ENCODE peak calls at places on chromosomes 5 and 9, in seven cellular contexts. C is caudate nucleus, M is EL, F is anterior cingulate cortex, P is T-cell, E is esophagus squamous epithelium, K is kidney glomerular epithelial cell. Z is an unnamed sample.

GRCh38 chr9:109036744-109037680 is 23.7 kb upstream of the CTNNAL1 start:
- DNase-seq in C (no peak), M (peak; percentile 24), F (no peak), P (no peak), E (no peak), K (no peak), Z (no peak)

GRCh38 chr5:55899344-55899743 is 48.2 kb downstream of the IL31RA start:
- DNase-seq in C (no peak), M (peak; percentile 61), F (no peak), P (no peak), E (no peak), K (no peak), Z (no peak)

GRCh38 chr9:83219154-83219923 is 156.4 kb upstream of the RASEF start:
- DNase-seq in C (peak; percentile 9), M (peak; percentile 46), F (peak; percentile 49), P (no peak), E (no peak), K (peak; percentile 86), Z (peak; percentile 86)

GRCh38 chr9:38146844-38147243 is 77.8 kb upstream of the SHB start:
- DNase-seq in C (no peak), M (no peak), F (no peak), P (no peak), E (no peak), K (no peak), Z (no peak)

GRCh38 chr5:50744761-50745160 is 78.3 kb downstream of the PARP8 start:
- DNase-seq in C (no peak), M (peak; percentile 63), F (no peak), P (no peak), E (no peak), K (peak; percentile 35), Z (no peak)

GRCh38 chr5:159878988-159879471 is 37.3 kb upstream of the ADRA1B start:
- DNase-seq in C (no peak), M (peak; percentile 84), F (peak; percentile 42), P (no peak), E (no peak), K (peak; percentile 40), Z (peak; percentile 81)

GRCh38 chr5:56574778-56575177 is 240.6 kb upstream of the MAP3K1 start:
- DNase-seq in C (no peak), M (peak; percentile 56), F (no peak), P (no peak), E (no peak), K (no peak), Z (no peak)

GRCh38 chr9:96781552-96781951 is 3.7 kb upstream of the ZNF510 start:
- DNase-seq in C (no peak), M (no peak), F (no peak), P (no peak), E (no peak), K (no peak), Z (no peak)

GRCh38 chr9:18451409-18451808 is 22.5 kb upstream of the ADAMTSL1 start:
- DNase-seq in C (no peak), M (no peak), F (no peak), P (no peak), E (no peak), K (no peak), Z (no peak)

GRCh38 chr5:98581416-98581999 is 192.0 kb upstream of the RGMB start:
- DNase-seq in C (no peak), M (peak; percentile 47), F (no peak), P (no peak), E (no peak), K (no peak), Z (no peak)

GRCh38 chr5:52283221-52283620 is 504.5 kb upstream of the ITGA1 start:
- DNase-seq in C (no peak), M (no peak), F (no peak), P (no peak), E (no peak), K (no peak), Z (no peak)

GRCh38 chr5:148482697-148483462 is 99.1 kb downstream of the FBXO38 start:
- DNase-seq in C (no peak), M (peak; percentile 44), F (no peak), P (peak; percentile 52), E (no peak), K (peak; percentile 36), Z (peak; percentile 50)

GRCh38 chr9:34457266-34458012 is 931 bp downstream of the FAM219A start:
- DNase-seq in C (peak; percentile 50), M (peak; percentile 86), F (peak; percentile 64), P (peak; percentile 10), E (no peak), K (peak; percentile 47), Z (peak; percentile 87)

GRCh38 chr5:116415182-116415581 is 159.4 kb downstream of the SEMA6A start:
- DNase-seq in C (no peak), M (no peak), F (no peak), P (no peak), E (no peak), K (no peak), Z (no peak)

GRCh38 chr9:81826541-81826906 is 101.7 kb upstream of the SPATA31D4 start:
- DNase-seq in C (peak; percentile 89), M (no peak), F (peak; percentile 90), P (no peak), E (no peak), K (no peak), Z (peak; percentile 88)

GRCh38 chr9:29212590-29213373 is 1639.5 kb upstream of the C9orf72 start:
- DNase-seq in C (no peak), M (no peak), F (no peak), P (no peak), E (no peak), K (no peak), Z (no peak)

GRCh38 chr5:122673343-122673742 is 101.5 kb upstream of the SNX2 start:
- DNase-seq in C (no peak), M (no peak), F (no peak), P (no peak), E (no peak), K (no peak), Z (peak; percentile 63)

GRCh38 chr5:134436523-134437339 is 25.1 kb upstream of the CDKN2AIPNL start:
- DNase-seq in C (peak; percentile 20), M (peak; percentile 89), F (peak; percentile 24), P (peak; percentile 50), E (peak; percentile 48), K (peak; percentile 72), Z (peak; percentile 76)

GRCh38 chr9:110125207-110125751 is 82.7 kb downstream of the C9orf152 start:
- DNase-seq in C (no peak), M (peak; percentile 97), F (peak; percentile 49), P (no peak), E (no peak), K (peak; percentile 95), Z (peak; percentile 90)

GRCh38 chr9:94086468-94086867 is 2.2 kb downstream of the PTPDC1 start:
- DNase-seq in C (no peak), M (peak; percentile 78), F (no peak), P (no peak), E (no peak), K (no peak), Z (no peak)

GRCh38 chr5:33153891-33154290 is 286.9 kb upstream of the TARS1 start:
- DNase-seq in C (no peak), M (peak; percentile 77), F (no peak), P (no peak), E (no peak), K (no peak), Z (no peak)

GRCh38 chr9:91905958-91906585 is 44.0 kb downstream of the ROR2 start:
- DNase-seq in C (no peak), M (no peak), F (no peak), P (peak; percentile 34), E (no peak), K (no peak), Z (no peak)

GRCh38 chr9:89078860-89079259 is 87.6 kb downstream of the S1PR3 start:
- DNase-seq in C (no peak), M (peak; percentile 18), F (no peak), P (no peak), E (no peak), K (no peak), Z (no peak)

GRCh38 chr9:68704804-68705635 is at the start of gene PIP5K1B:
- DNase-seq in C (peak; percentile 74), M (peak; percentile 47), F (peak; percentile 29), P (no peak), E (peak; percentile 22), K (peak; percentile 51), Z (peak; percentile 85)

GRCh38 chr5:57111993-57112392 is 61.9 kb upstream of the GPBP1 start:
- DNase-seq in C (no peak), M (no peak), F (no peak), P (no peak), E (no peak), K (no peak), Z (no peak)

GRCh38 chr5:82445729-82446349 is 167.7 kb upstream of the RPS23 start:
- DNase-seq in C (no peak), M (no peak), F (no peak), P (no peak), E (no peak), K (no peak), Z (no peak)

GRCh38 chr5:154334406-154335041 is 111.3 kb upstream of the SAP30L start:
- DNase-seq in C (no peak), M (no peak), F (no peak), P (no peak), E (no peak), K (no peak), Z (no peak)

GRCh38 chr9:128636024-128636390 is 20.6 kb downstream of the DYNC2I2 start:
- DNase-seq in C (no peak), M (peak; percentile 47), F (no peak), P (no peak), E (no peak), K (no peak), Z (peak; percentile 82)

GRCh38 chr5:149284501-149284900 is 12.8 kb downstream of the AFAP1L1 start:
- DNase-seq in C (no peak), M (no peak), F (no peak), P (no peak), E (no peak), K (no peak), Z (peak; percentile 52)

GRCh38 chr9:82604947-82605656 is 457.8 kb downstream of the RASEF start:
- DNase-seq in C (no peak), M (no peak), F (no peak), P (no peak), E (no peak), K (no peak), Z (no peak)

GRCh38 chr5:74877624-74878304 is 11.6 kb upstream of the FAM169A start:
- DNase-seq in C (peak; percentile 8), M (no peak), F (peak; percentile 24), P (no peak), E (no peak), K (no peak), Z (no peak)

GRCh38 chr9:21119093-21119770 is 22.4 kb downstream of the IFNW1 start:
- DNase-seq in C (no peak), M (no peak), F (no peak), P (no peak), E (no peak), K (no peak), Z (no peak)

GRCh38 chr9:95477441-95477840 is 39.3 kb downstream of the PTCH1 start:
- DNase-seq in C (peak; percentile 77), M (no peak), F (peak; percentile 83), P (no peak), E (no peak), K (no peak), Z (no peak)

GRCh38 chr9:72255546-72255925 is 106.3 kb downstream of the GDA start:
- DNase-seq in C (no peak), M (no peak), F (no peak), P (no peak), E (no peak), K (no peak), Z (no peak)

GRCh38 chr5:36928947-36929346 is 52.4 kb downstream of the NIPBL start:
- DNase-seq in C (no peak), M (peak; percentile 81), F (no peak), P (no peak), E (no peak), K (peak; percentile 32), Z (no peak)

Z was measured in Right ventricle myocardium superior.